ENCODE peak calls at places on chromosomes 1 and 21, in nine cellular contexts. X, H, A, T, S, E, C, K and J are unnamed samples.
A peak's percentile ranks its signal among the peaks of the same experiment; 100 is the strongest.

GRCh38 chr1:209627349-209628196 is 24.7 kb downstream of the LAMB3 start:
- DNase-seq in C (peak; percentile 79), S (peak; percentile 83), X (peak; percentile 85), H (no peak), A (peak; percentile 76), K (peak; percentile 86), T (no peak), E (peak; percentile 75), J (peak; percentile 28)

GRCh38 chr21:43648171-43648570 is 11.1 kb downstream of the HSF2BP start:
- DNase-seq in K (no peak), E (no peak), C (no peak), X (no peak), T (no peak), A (no peak), H (no peak), S (no peak), J (no peak)

GRCh38 chr1:112737573-112737972 is 22.4 kb upstream of the PPM1J start:
- DNase-seq in T (no peak), E (no peak), K (no peak), A (no peak), S (no peak), C (no peak), X (no peak), H (no peak), J (no peak)

GRCh38 chr21:45995686-45996179 is 14.2 kb downstream of the COL6A1 start:
- DNase-seq in E (no peak), T (no peak), A (peak; percentile 26), H (no peak), C (peak; percentile 19), K (no peak), S (peak; percentile 27), X (peak; percentile 21), J (no peak)

GRCh38 chr1:213393860-213394259 is 342.8 kb downstream of the RPS6KC1 start:
- DNase-seq in K (no peak), T (no peak), E (no peak), X (no peak), A (no peak), H (no peak), S (no peak), C (no peak), J (no peak)

GRCh38 chr1:93029317-93029716 is 49.8 kb upstream of the MTF2 start:
- DNase-seq in T (no peak), S (no peak), C (no peak), K (no peak), A (no peak), X (no peak), E (no peak), H (no peak), J (no peak)

GRCh38 chr1:28147264-28148094 is 29.0 kb downstream of the PTAFR start:
- DNase-seq in T (no peak), K (no peak), H (no peak), A (no peak), S (no peak), E (no peak), X (no peak), C (no peak), J (no peak)

GRCh38 chr1:223652436-223652901 is 13.0 kb downstream of the CAPN8 start:
- DNase-seq in H (no peak), T (no peak), E (no peak), C (no peak), A (no peak), X (no peak), K (no peak), S (no peak), J (no peak)

GRCh38 chr1:100719490-100719889 is at the start of gene VCAM1:
- DNase-seq in X (peak; percentile 20), E (no peak), T (no peak), C (no peak), S (peak; percentile 25), K (no peak), H (no peak), A (no peak), J (no peak)

GRCh38 chr1:89005286-89006151 is 13.1 kb upstream of the KYAT3 start:
- DNase-seq in C (no peak), T (no peak), S (no peak), K (no peak), H (no peak), A (no peak), X (peak; percentile 55), E (no peak), J (peak; percentile 39)

GRCh38 chr1:59149435-59149834 is 147.5 kb upstream of the FGGY start:
- DNase-seq in E (no peak), K (no peak), C (no peak), T (no peak), S (no peak), H (no peak), X (no peak), A (no peak), J (no peak)

GRCh38 chr21:30268608-30269197 is 14.0 kb downstream of the KRTAP24-1 start:
- DNase-seq in E (peak; percentile 40), K (no peak), T (no peak), H (peak; percentile 4), S (no peak), C (no peak), A (no peak), X (no peak), J (no peak)

GRCh38 chr1:34162852-34163766 is 1.9 kb downstream of the CSMD2 start:
- DNase-seq in X (peak; percentile 73), E (peak; percentile 50), C (peak; percentile 42), S (peak; percentile 70), A (no peak), T (peak; percentile 70), K (no peak), H (no peak), J (peak; percentile 43)

GRCh38 chr1:74083128-74083527 is 114.8 kb downstream of the LRRIQ3 start:
- DNase-seq in C (no peak), A (no peak), X (no peak), H (no peak), K (no peak), T (no peak), S (no peak), E (no peak), J (no peak)

GRCh38 chr21:40759061-40759460 is 87.9 kb downstream of the DSCAM start:
- DNase-seq in E (no peak), S (no peak), T (no peak), K (no peak), X (no peak), C (no peak), A (no peak), H (no peak), J (no peak)

GRCh38 chr1:52041551-52042185 is 8.1 kb upstream of the KTI12 start:
- DNase-seq in H (no peak), C (no peak), S (no peak), A (no peak), K (no peak), T (no peak), E (no peak), X (no peak), J (no peak)

GRCh38 chr1:222452031-222452430 is 95.9 kb downstream of the HHIPL2 start:
- DNase-seq in T (no peak), C (no peak), X (no peak), E (no peak), S (no peak), A (no peak), K (no peak), H (no peak), J (no peak)

GRCh38 chr1:87151500-87152421 is 176.9 kb upstream of the LMO4 start:
- DNase-seq in A (no peak), S (peak; percentile 76), X (peak; percentile 72), E (peak; percentile 67), T (peak; percentile 39), H (peak; percentile 70), K (peak; percentile 30), C (peak; percentile 49), J (peak; percentile 43)

GRCh38 chr21:35217504-35218060 is 168.5 kb upstream of the RUNX1 start:
- DNase-seq in A (no peak), T (peak; percentile 88), S (no peak), E (no peak), X (no peak), K (no peak), H (no peak), C (no peak), J (no peak)

GRCh38 chr1:17028662-17029188 is 17.0 kb upstream of the ATP13A2 start:
- DNase-seq in A (no peak), S (no peak), K (no peak), T (no peak), E (no peak), C (no peak), X (no peak), H (no peak), J (no peak)

GRCh38 chr1:116503535-116504307 is 67.1 kb downstream of the CD58 start:
- DNase-seq in H (no peak), K (no peak), A (peak; percentile 61), S (peak; percentile 74), E (peak; percentile 95), T (no peak), X (peak; percentile 23), C (no peak), J (no peak)

GRCh38 chr1:93576346-93576745 is 105.3 kb downstream of the BCAR3 start:
- DNase-seq in H (no peak), E (no peak), K (no peak), X (no peak), S (peak; percentile 43), C (no peak), T (no peak), A (no peak), J (no peak)

GRCh38 chr1:220879090-220879508 is at the start of gene HLX:
- DNase-seq in K (no peak), A (no peak), X (peak; percentile 96), H (peak; percentile 57), C (peak; percentile 69), S (peak; percentile 95), E (peak; percentile 85), T (peak; percentile 74), J (no peak)

GRCh38 chr1:210123383-210123782 is 109.2 kb upstream of the SERTAD4 start:
- DNase-seq in H (no peak), K (no peak), S (no peak), T (no peak), E (no peak), A (no peak), C (no peak), X (no peak), J (no peak)

GRCh38 chr21:35410656-35411055 is 361.6 kb upstream of the RUNX1 start:
- DNase-seq in H (no peak), C (no peak), T (no peak), E (no peak), A (no peak), X (no peak), K (no peak), S (no peak), J (no peak)

GRCh38 chr1:2546515-2547209 is 9.5 kb upstream of the TNFRSF14 start:
- DNase-seq in X (peak; percentile 93), S (peak; percentile 90), T (no peak), E (peak; percentile 98), A (peak; percentile 92), K (peak; percentile 78), C (peak; percentile 89), H (peak; percentile 89), J (peak; percentile 38)